ENCODE peak calls at places on chromosomes 3 and 15, in six cellular contexts. G, E, T, D, W and M are unnamed samples.

GRCh38 chr3:179227349-179227748 is 23.6 kb downstream of the KCNMB3 start:
- DNase-seq in T (no peak), E (no peak), G (no peak), W (no peak), D (no peak), M (no peak)

GRCh38 chr3:45553469-45553974 is 41.0 kb upstream of the LIMD1 start:
- DNase-seq in G (peak), W (peak), T (peak), E (peak), D (no peak), M (peak)

GRCh38 chr3:126370055-126370454 is 12.8 kb upstream of the KLF15 start:
- DNase-seq in T (no peak), G (no peak), D (no peak), E (no peak), W (no peak), M (peak)

GRCh38 chr3:72655151-72655551 is 193.1 kb downstream of the SHQ1 start:
- DNase-seq in D (no peak), T (peak), E (no peak), G (no peak), W (no peak), M (no peak)

GRCh38 chr3:190621971-190622370 is 108.1 kb downstream of the IL1RAP start:
- DNase-seq in T (no peak), W (no peak), G (no peak), E (no peak), D (no peak), M (no peak)

GRCh38 chr3:115581347-115582135 is 41.8 kb upstream of the GAP43 start:
- DNase-seq in T (no peak), E (peak), G (no peak), W (no peak), D (no peak), M (no peak)

GRCh38 chr3:171195686-171196085 is 169.2 kb upstream of the SLC2A2 start:
- DNase-seq in E (no peak), G (no peak), T (no peak), W (no peak), D (no peak), M (no peak)

GRCh38 chr15:79898369-79898768 is 1.6 kb upstream of the MTHFS start:
- DNase-seq in E (no peak), W (no peak), G (no peak), T (no peak), D (no peak), M (no peak)

GRCh38 chr15:70197318-70197944 is 99.7 kb upstream of the TLE3 start:
- DNase-seq in E (no peak), D (no peak), W (no peak), T (no peak), G (no peak), M (no peak)

GRCh38 chr3:36911990-36912804 is 32.7 kb downstream of the TRANK1 start:
- DNase-seq in E (no peak), G (no peak), W (no peak), D (no peak), T (no peak), M (no peak)

GRCh38 chr15:70111203-70112017 is 13.7 kb upstream of the TLE3 start:
- DNase-seq in W (peak), E (peak), T (peak), D (no peak), G (peak), M (no peak)

GRCh38 chr3:53890726-53891499 is 746 bp downstream of the SELENOK start:
- DNase-seq in W (peak), G (no peak), D (no peak), T (no peak), E (no peak), M (no peak)

GRCh38 chr3:71718069-71718468 is 7.1 kb downstream of the EIF4E3 start:
- DNase-seq in G (no peak), D (no peak), W (no peak), E (no peak), T (no peak), M (no peak)

GRCh38 chr15:35043380-35044095 is 41.6 kb downstream of the NANOGP8 start:
- DNase-seq in D (no peak), W (no peak), G (no peak), E (no peak), T (no peak), M (no peak)

GRCh38 chr3:31361391-31362273 is 171.1 kb upstream of the STT3B start:
- DNase-seq in T (no peak), E (no peak), G (no peak), W (no peak), D (no peak), M (no peak)

GRCh38 chr15:90286678-90287077 is 21.2 kb downstream of the NGRN start:
- DNase-seq in E (no peak), D (no peak), G (no peak), T (no peak), W (no peak), M (no peak)

GRCh38 chr3:144332866-144333265 is 361.2 kb downstream of the DIPK2A start:
- DNase-seq in D (no peak), G (no peak), T (no peak), E (no peak), W (no peak), M (no peak)

GRCh38 chr15:76163429-76164020 is 103.7 kb downstream of the TMEM266 start:
- DNase-seq in W (peak), G (peak), T (peak), D (no peak), E (peak), M (no peak)

GRCh38 chr15:87144775-87145174 is 1065.1 kb downstream of the AGBL1 start:
- DNase-seq in G (no peak), T (no peak), D (no peak), W (no peak), E (no peak), M (no peak)

GRCh38 chr3:102866845-102867244 is 432.0 kb downstream of the ZPLD1 start:
- DNase-seq in W (no peak), T (no peak), D (no peak), G (no peak), E (no peak), M (no peak)

GRCh38 chr3:126452213-126452612 is 23.5 kb downstream of the ZXDC start:
- DNase-seq in E (no peak), D (no peak), W (no peak), T (no peak), G (no peak), M (no peak)

GRCh38 chr3:108524547-108524946 is 14.2 kb upstream of the MYH15 start:
- DNase-seq in E (no peak), T (no peak), G (no peak), D (no peak), W (no peak), M (no peak)

GRCh38 chr15:38463893-38464292 is 10.0 kb downstream of the FAM98B start:
- DNase-seq in G (no peak), W (no peak), T (no peak), E (no peak), D (no peak), M (no peak)

GRCh38 chr15:45181491-45182285 is 6.1 kb downstream of the SHF start:
- DNase-seq in E (no peak), T (no peak), G (peak), W (no peak), D (no peak), M (no peak)

GRCh38 chr3:6921041-6921440 is 60.1 kb downstream of the GRM7 start:
- DNase-seq in G (no peak), E (no peak), D (no peak), W (no peak), T (no peak), M (no peak)

GRCh38 chr3:37028329-37028728 is 35.0 kb downstream of the MLH1 start:
- DNase-seq in D (no peak), E (peak), T (peak), W (no peak), G (no peak), M (no peak)

GRCh38 chr3:114550155-114550554 is 256.3 kb downstream of the TIGIT start:
- DNase-seq in D (no peak), G (no peak), E (no peak), T (no peak), W (no peak), M (no peak)

GRCh38 chr15:43517354-43518072 is at the start of gene MAP1A:
- DNase-seq in T (peak), G (peak), E (peak), D (no peak), W (peak), M (peak)

GRCh38 chr15:101710806-101711205 is 13.5 kb downstream of the TARS3 start:
- DNase-seq in E (no peak), T (no peak), G (no peak), D (no peak), W (no peak), M (no peak)

GRCh38 chr3:106423321-106424225 is 554.8 kb upstream of the CBLB start:
- DNase-seq in G (no peak), T (no peak), W (no peak), E (no peak), D (no peak), M (no peak)

GRCh38 chr3:64316971-64317370 is 91.7 kb upstream of the PRICKLE2 start:
- DNase-seq in W (no peak), T (no peak), E (no peak), G (no peak), D (no peak), M (no peak)

GRCh38 chr3:56123487-56123886 is 344.8 kb downstream of the ERC2 start:
- DNase-seq in D (no peak), W (no peak), G (no peak), E (no peak), T (no peak), M (no peak)

GRCh38 chr3:152383136-152383606 is 114.4 kb downstream of the MBNL1 start:
- DNase-seq in G (no peak), D (no peak), T (no peak), W (no peak), E (no peak), M (no peak)

GRCh38 chr3:118882353-118882947 is 152.2 kb downstream of the IGSF11 start:
- DNase-seq in D (peak), T (peak), W (peak), E (peak), G (peak), M (no peak)

GRCh38 chr3:46412786-46413298 is 5.8 kb downstream of the CCRL2 start:
- DNase-seq in W (no peak), T (no peak), E (no peak), D (no peak), G (no peak), M (no peak)

GRCh38 chr15:98866503-98866902 is 141.1 kb downstream of the PGPEP1L start:
- DNase-seq in T (no peak), E (no peak), D (no peak), G (no peak), W (no peak), M (no peak)

GRCh38 chr15:72203507-72203837 is 5.9 kb upstream of the GRAMD2A start:
- DNase-seq in T (no peak), E (no peak), G (no peak), D (no peak), W (no peak), M (no peak)

GRCh38 chr3:177499779-177500423 is 302.6 kb upstream of the TBL1XR1 start:
- DNase-seq in E (no peak), G (no peak), D (no peak), W (no peak), T (no peak), M (no peak)

GRCh38 chr15:85800460-85801123 is 5.9 kb upstream of the KLHL25 start:
- DNase-seq in T (no peak), E (no peak), D (no peak), G (no peak), W (peak), M (no peak)
- TF ChIP-seq CTCF in T (no peak), E (no peak), D (no peak), G (no peak), W (peak), M (no peak)

GRCh38 chr3:49903451-49904424 is at the start of gene MST1R:
- DNase-seq in E (peak), W (peak), G (peak), T (peak), D (peak), M (no peak)
- TF ChIP-seq CTCF in E (no peak), W (peak), G (no peak), T (no peak), D (no peak), M (no peak)

GRCh38 chr3:154142608-154143007 is 21.4 kb downstream of the ARHGEF26 start:
- DNase-seq in T (no peak), D (no peak), W (no peak), E (no peak), G (no peak), M (no peak)

GRCh38 chr3:154143873-154144272 is 22.7 kb downstream of the ARHGEF26 start:
- DNase-seq in D (no peak), W (no peak), E (no peak), T (no peak), G (no peak), M (no peak)

GRCh38 chr3:154135511-154136173 is 14.5 kb downstream of the ARHGEF26 start:
- DNase-seq in G (no peak), T (no peak), W (no peak), E (no peak), D (no peak), M (no peak)

GRCh38 chr3:154137036-154137435 is 15.8 kb downstream of the ARHGEF26 start:
- DNase-seq in T (no peak), G (no peak), W (no peak), D (no peak), E (no peak), M (no peak)

GRCh38 chr3:154139996-154140436 is 18.8 kb downstream of the ARHGEF26 start:
- DNase-seq in G (no peak), D (no peak), E (no peak), T (no peak), W (no peak), M (no peak)
- TF ChIP-seq CTCF in G (no peak), D (no peak), E (no peak), T (no peak), W (no peak), M (no peak)

DNA sequence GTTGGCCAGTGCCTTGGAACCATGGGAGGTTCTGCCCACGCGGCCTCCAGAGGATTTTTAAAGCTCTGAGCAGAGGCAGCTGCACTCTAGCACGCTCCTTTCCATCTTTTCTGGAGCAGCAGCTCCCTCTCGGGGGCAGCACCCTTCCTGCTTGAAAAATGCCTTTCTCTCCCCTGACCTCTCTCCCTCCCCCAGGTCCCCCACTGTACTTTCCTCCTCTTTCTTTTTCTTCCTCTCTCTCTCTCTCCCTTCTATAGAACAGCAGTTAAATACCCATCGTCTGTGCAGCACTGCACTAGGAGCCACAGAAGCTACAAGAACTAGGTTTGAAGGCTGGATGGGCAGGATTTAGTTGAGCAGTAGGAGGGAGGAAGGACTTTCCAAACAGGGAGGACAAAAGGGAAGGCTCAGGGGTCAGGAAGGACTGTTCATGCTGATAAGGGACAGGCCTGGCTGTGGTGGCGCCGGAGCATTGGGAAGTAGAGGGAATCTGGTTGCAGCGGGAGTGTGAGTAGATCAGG is 4.4 kb downstream of the ALPK3 start:
- DNase-seq in T (peak), G (no peak), D (no peak), E (no peak), W (no peak), M (no peak)
- TF ChIP-seq CTCF in T (no peak), G (no peak), D (no peak), E (no peak), W (no peak), M (no peak)

DNA sequence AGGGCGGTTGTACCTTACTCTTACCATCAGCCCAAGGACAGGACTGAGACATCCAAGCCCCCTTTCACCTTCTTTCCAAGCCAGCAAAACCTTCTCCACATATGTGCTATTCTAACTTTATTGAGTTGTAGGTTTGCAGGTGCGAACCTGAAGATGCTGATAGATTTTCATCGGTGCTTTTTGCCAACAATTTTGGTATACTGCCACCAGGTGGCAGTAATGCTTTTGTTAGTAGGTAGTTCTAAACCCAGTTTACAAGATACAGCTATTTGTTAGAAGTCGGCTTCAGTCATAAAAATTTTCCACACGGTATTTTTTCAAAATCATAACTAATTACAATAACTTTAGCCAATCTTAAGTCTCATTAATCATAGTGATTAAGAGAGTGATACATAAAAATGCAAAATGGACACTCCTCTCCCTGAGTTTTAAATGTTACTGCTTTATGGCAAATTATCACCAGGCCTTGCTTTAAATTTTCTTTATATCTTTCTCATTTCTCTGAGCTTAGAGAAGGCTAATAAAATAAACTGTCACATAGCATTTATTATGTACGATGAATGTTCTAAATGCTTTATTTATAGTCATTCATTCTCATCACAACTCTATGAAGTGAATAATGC is 636 bp downstream of the TBC1D21 start:
- DNase-seq in W (no peak), D (no peak), E (no peak), T (no peak), G (no peak), M (no peak)
- TF ChIP-seq CTCF in W (peak), D (no peak), E (peak), T (no peak), G (peak), M (peak)

DNA sequence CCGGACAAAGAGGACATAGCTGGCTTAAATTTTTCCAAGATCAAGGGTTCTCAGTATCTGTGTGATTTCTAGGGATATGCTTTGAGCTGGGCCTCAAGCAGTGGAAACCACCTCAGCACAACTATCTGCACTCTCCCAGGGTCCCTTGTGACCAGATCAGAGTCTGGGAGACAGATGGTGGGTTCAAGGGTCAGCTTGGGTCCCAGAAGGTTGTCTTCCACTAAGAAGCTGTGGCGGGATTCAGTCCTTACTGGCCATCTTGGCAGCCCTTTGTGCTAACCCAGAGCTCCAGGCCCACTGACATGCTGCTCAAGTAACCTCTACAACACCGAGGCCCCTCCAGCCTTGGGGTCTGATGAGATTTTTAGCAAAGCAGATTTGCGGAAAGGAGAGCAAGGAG is 2.7 kb downstream of the INSYN1 start:
- DNase-seq in D (no peak), W (no peak), T (no peak), G (peak), E (no peak), M (no peak)
- TF ChIP-seq CTCF in D (no peak), W (no peak), T (no peak), G (no peak), E (no peak), M (no peak)

GRCh38 chr3:138148503-138148902 is 16.3 kb upstream of the A4GNT start:
- DNase-seq in G (no peak), D (no peak), W (no peak), T (no peak), E (no peak), M (no peak)
- TF ChIP-seq CTCF in G (no peak), D (no peak), W (no peak), T (no peak), E (no peak), M (peak)